ENCODE peak calls at places on chromosomes 7 and 10, in five cellular contexts. S, M, N, C and V are unnamed samples.

GRCh38 chr7:53596230-53596629 is 560.8 kb downstream of the POM121L12 start:
- DNase-seq in S (peak; percentile 18), N (no peak), C (no peak), M (peak; percentile 37), V (no peak)

GRCh38 chr7:142323706-142324105 is 65.8 kb upstream of the PRSS58 start:
- DNase-seq in N (peak; percentile 73), C (peak; percentile 50), S (peak; percentile 57), M (peak; percentile 44), V (peak; percentile 36)

GRCh38 chr10:43417950-43418768 is 9.2 kb upstream of the HNRNPF start:
- DNase-seq in N (peak; percentile 100), M (no peak), S (no peak), C (no peak), V (no peak)

GRCh38 chr10:69090687-69091450 is 3.0 kb downstream of the SRGN start:
- DNase-seq in N (peak; percentile 36), C (no peak), S (peak; percentile 83), M (no peak), V (peak; percentile 49)

GRCh38 chr7:8443871-8444756 is 10.7 kb downstream of the NXPH1 start:
- DNase-seq in N (no peak), M (peak; percentile 46), C (no peak), S (no peak), V (no peak)

GRCh38 chr7:32643194-32643593 is 147.9 kb downstream of the AVL9 start:
- DNase-seq in N (no peak), M (no peak), S (no peak), C (no peak), V (no peak)

GRCh38 chr10:10605551-10606081 is 412.1 kb upstream of the CELF2 start:
- DNase-seq in S (no peak), N (no peak), C (no peak), M (peak; percentile 39), V (peak; percentile 96)

GRCh38 chr10:17123961-17124360 is 5.7 kb downstream of the CUBN start:
- DNase-seq in N (no peak), C (no peak), M (peak; percentile 29), S (no peak), V (no peak)

GRCh38 chr7:5491251-5492044 is 67.8 kb upstream of the TNRC18 start:
- DNase-seq in N (no peak), C (no peak), M (no peak), S (no peak), V (no peak)

GRCh38 chr10:69866246-69866687 is 64.6 kb downstream of the COL13A1 start:
- DNase-seq in S (no peak), M (no peak), N (no peak), C (no peak), V (no peak)

GRCh38 chr10:127486355-127486754 is 62.8 kb upstream of the NPS start:
- DNase-seq in S (no peak), N (no peak), C (no peak), M (no peak), V (no peak)

GRCh38 chr10:99834410-99834809 is 52.0 kb downstream of the ABCC2 start:
- DNase-seq in C (no peak), N (peak; percentile 12), M (no peak), S (peak; percentile 88), V (peak; percentile 94)

GRCh38 chr10:60856405-60856804 is 78.1 kb downstream of the CDK1 start:
- DNase-seq in N (no peak), S (no peak), C (no peak), M (no peak), V (no peak)

GRCh38 chr7:93906267-93906666 is at the start of gene GNGT1:
- DNase-seq in M (no peak), C (no peak), S (no peak), N (no peak), V (no peak)

GRCh38 chr7:45573636-45574470 is at the start of gene ADCY1:
- DNase-seq in N (peak; percentile 21), C (no peak), M (peak; percentile 68), S (no peak), V (peak; percentile 14)
- TF ChIP-seq EZH2 in N (no peak), C (no peak), M (no peak), S (no peak), V (no peak)

GRCh38 chr10:110276603-110277002 is 28.1 kb downstream of the SMNDC1 start:
- DNase-seq in S (no peak), N (no peak), M (no peak), C (no peak), V (no peak)

GRCh38 chr10:110275140-110275729 is 29.5 kb downstream of the SMNDC1 start:
- DNase-seq in M (no peak), N (peak; percentile 39), S (no peak), C (no peak), V (no peak)

GRCh38 chr10:110274629-110275028 is 30.1 kb downstream of the SMNDC1 start:
- DNase-seq in S (no peak), C (no peak), N (no peak), M (no peak), V (no peak)

GRCh38 chr10:110278562-110278961 is 26.2 kb downstream of the SMNDC1 start:
- DNase-seq in S (no peak), C (no peak), M (no peak), N (no peak), V (no peak)

DNA sequence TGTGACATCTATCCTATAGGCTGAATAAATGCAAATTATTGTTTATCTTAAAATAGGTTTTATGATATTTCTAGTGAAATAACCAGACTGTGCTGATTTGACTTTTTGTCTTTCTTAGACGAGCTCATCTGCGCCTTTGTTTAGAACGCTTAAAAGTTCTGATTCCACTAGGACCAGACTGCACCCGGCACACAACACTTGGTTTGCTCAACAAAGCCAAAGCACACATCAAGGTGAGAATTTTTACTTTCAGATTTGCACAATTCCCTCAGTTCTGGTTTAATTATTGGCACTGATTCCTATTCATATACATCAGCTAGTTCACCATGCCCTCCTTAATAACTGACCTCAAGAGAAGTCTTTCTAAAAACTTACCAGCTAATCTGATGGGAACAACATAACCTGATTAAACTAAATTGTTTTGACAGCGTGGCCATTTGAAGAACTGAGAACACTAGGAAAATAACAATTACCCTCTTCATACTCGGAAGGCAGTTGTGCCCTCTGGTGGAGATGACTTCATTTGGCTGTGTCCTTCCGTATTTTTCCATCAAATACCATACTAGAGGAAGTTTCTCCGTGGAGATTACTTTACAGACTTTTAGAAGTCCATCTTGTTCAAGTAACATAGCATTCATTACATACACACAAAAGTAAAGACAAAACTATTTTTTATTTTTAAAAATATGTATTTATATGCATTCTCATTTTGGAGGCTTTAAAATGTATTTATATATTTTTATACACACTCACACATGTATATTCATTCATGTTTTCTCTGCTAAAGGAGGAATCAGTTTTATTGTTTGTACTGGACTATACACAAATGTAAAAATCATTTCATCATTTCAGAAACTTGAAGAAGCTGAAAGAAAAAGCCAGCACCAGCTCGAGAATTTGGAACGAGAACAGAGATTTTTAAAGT is 25.4 kb downstream of the SMNDC1 start:
- DNase-seq in M (peak; percentile 69), S (peak; percentile 62), N (peak; percentile 69), C (no peak), V (peak; percentile 82)
- H3K27ac ChIP-seq in M (no peak overlapping the region), S (no peak overlapping the region), N (no peak overlapping the region), C (no peak overlapping the region), V (no peak overlapping the region)

GRCh38 chr10:65341323-65341922 is 1584.4 kb upstream of the LRRTM3 start:
- DNase-seq in N (no peak), S (peak; percentile 90), M (no peak), C (no peak), V (no peak)
- TF ChIP-seq EZH2 in N (no peak), S (no peak), M (no peak), C (no peak), V (no peak)

GRCh38 chr7:135181261-135181928 is 10.9 kb upstream of the CYREN start:
- DNase-seq in S (no peak), M (no peak), N (no peak), C (no peak), V (no peak)

GRCh38 chr7:135184254-135184841 is 13.8 kb upstream of the CYREN start:
- DNase-seq in M (no peak), N (peak; percentile 66), C (no peak), S (no peak), V (no peak)

GRCh38 chr7:135180122-135180521 is 9.6 kb upstream of the CYREN start:
- DNase-seq in S (no peak), N (no peak), M (no peak), C (no peak), V (no peak)

GRCh38 chr7:135183478-135183877 is 13.0 kb upstream of the CYREN start:
- DNase-seq in S (no peak), M (no peak), C (no peak), N (no peak), V (no peak)

GRCh38 chr7:135181929-135182678 is 11.6 kb upstream of the CYREN start:
- DNase-seq in S (no peak), M (no peak), C (no peak), N (no peak), V (no peak)
- H3K27ac ChIP-seq in S (no peak overlapping the region), M (no peak overlapping the region), C (no peak overlapping the region), N (no peak overlapping the region), V (no peak overlapping the region)

DNA sequence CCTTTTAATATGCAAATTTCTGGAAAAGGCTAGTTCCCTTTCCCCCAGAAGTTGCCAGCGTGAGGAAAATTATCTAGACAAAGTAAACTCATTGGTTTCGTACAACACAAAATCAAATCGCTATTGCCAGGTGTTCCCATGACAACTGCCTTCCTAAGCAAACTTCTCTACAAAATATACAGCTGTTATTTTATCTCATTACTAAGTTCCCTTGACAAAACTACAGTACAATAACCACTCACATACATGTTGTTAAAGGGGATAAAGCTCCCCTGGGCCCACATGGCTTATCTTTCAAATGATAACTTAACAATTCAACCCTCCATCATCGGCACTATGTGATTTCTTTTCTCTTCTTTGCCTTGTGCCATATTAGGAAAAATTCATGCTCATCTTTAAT is 374.5 kb upstream of the AKR1E2 start:
- DNase-seq in S (no peak), N (no peak), M (no peak), C (no peak), V (no peak)
- TF ChIP-seq EZH2 in S (no peak), N (no peak), M (no peak), C (no peak), V (no peak)

GRCh38 chr10:74432841-74433594 is 282.0 kb downstream of the ADK start:
- DNase-seq in C (no peak), M (peak; percentile 18), N (no peak), S (peak; percentile 70), V (peak; percentile 80)

GRCh38 chr10:74433993-74434392 is 283.0 kb downstream of the ADK start:
- DNase-seq in N (no peak), S (no peak), C (no peak), M (no peak), V (peak; percentile 1)

GRCh38 chr10:74433595-74433956 is 282.6 kb downstream of the ADK start:
- DNase-seq in M (no peak), S (peak; percentile 70), C (no peak), N (no peak), V (peak; percentile 8)

GRCh38 chr10:74436523-74437170 is 285.6 kb downstream of the ADK start:
- DNase-seq in S (no peak), N (no peak), M (no peak), C (no peak), V (no peak)

GRCh38 chr10:74434577-74434976 is 283.6 kb downstream of the ADK start:
- DNase-seq in M (no peak), N (no peak), S (no peak), C (no peak), V (no peak)
- H3K27ac ChIP-seq in M (no peak overlapping the region), N (no peak overlapping the region), S (no peak overlapping the region), C (no peak overlapping the region), V (no peak overlapping the region)